ENCODE peak calls at places on chromosomes 6 and 20, in five cellular contexts. N is hepatocyte, T is HCT116, V is SK-N-SH, R is GM23338. I is an unnamed sample. For H3K9me2, the result is how much of the 10 kb centered on the place peaks cover.

GRCh38 chr6:88105741-88106340 is 58.2 kb downstream of the SPACA1 start:
- DNase-seq in N (no peak), T (no peak), V (no peak), R (no peak), I (no peak)

GRCh38 chr20:63766695-63767426 is 27.3 kb downstream of the SLC2A4RG start:
- DNase-seq in N (no peak), T (no peak), V (no peak), R (no peak), I (no peak)

GRCh38 chr20:13610205-13610604 is 28.5 kb downstream of the TASP1 start:
- DNase-seq in N (peak), T (no peak), V (peak), R (peak), I (peak)

GRCh38 chr20:56517211-56517610 is 7.3 kb upstream of the FAM209A start:
- DNase-seq in N (no peak), T (no peak), V (no peak), R (no peak), I (no peak)

GRCh38 chr6:34546551-34547321 is 9.4 kb downstream of the SPDEF start:
- DNase-seq in N (peak), T (no peak), V (no peak), R (no peak), I (no peak)

GRCh38 chr6:98927534-98927933 is 20.2 kb downstream of the FBXL4 start:
- DNase-seq in N (peak), T (no peak), V (peak), R (no peak), I (peak)

GRCh38 chr6:5098501-5099270 is 13.5 kb downstream of the PPP1R3G start:
- DNase-seq in N (no peak), T (no peak), V (no peak), R (no peak), I (no peak)

GRCh38 chr6:18155864-18156396 is 708 bp downstream of the KDM1B start:
- DNase-seq in N (peak), T (peak), V (peak), R (peak), I (peak)

GRCh38 chr6:52063584-52064400 is 23.6 kb downstream of the PKHD1 start:
- DNase-seq in N (peak), T (peak), V (peak), R (peak), I (peak)

GRCh38 chr20:4470375-4470774 is 251.3 kb upstream of the PRND start:
- DNase-seq in N (peak), T (no peak), V (peak), R (no peak), I (no peak)

GRCh38 chr6:19013011-19013410 is 625.9 kb downstream of the RNF144B start:
- DNase-seq in N (no peak), T (no peak), V (no peak), R (no peak), I (no peak)

GRCh38 chr6:19851273-19852089 is 14.3 kb downstream of the ID4 start:
- DNase-seq in N (peak), T (peak), V (peak), R (peak), I (peak)

GRCh38 chr6:42429042-42429574 is 22.6 kb downstream of the TRERF1 start:
- DNase-seq in N (no peak), T (no peak), V (no peak), R (no peak), I (no peak)

GRCh38 chr20:3163099-3164042 is 3.7 kb upstream of the FASTKD5 start:
- DNase-seq in N (no peak), T (no peak), V (peak), R (no peak), I (no peak)

GRCh38 chr20:3164763-3165410 is 5.2 kb upstream of the FASTKD5 start:
- DNase-seq in N (no peak), T (no peak), V (no peak), R (no peak), I (no peak)

GRCh38 chr20:3162080-3162611 is 2.5 kb upstream of the FASTKD5 start:
- DNase-seq in N (no peak), T (no peak), V (peak), R (peak), I (no peak)

GRCh38 chr20:3165473-3166337 is 6.0 kb upstream of the FASTKD5 start:
- DNase-seq in N (no peak), T (no peak), V (no peak), R (no peak), I (no peak)

DNA sequence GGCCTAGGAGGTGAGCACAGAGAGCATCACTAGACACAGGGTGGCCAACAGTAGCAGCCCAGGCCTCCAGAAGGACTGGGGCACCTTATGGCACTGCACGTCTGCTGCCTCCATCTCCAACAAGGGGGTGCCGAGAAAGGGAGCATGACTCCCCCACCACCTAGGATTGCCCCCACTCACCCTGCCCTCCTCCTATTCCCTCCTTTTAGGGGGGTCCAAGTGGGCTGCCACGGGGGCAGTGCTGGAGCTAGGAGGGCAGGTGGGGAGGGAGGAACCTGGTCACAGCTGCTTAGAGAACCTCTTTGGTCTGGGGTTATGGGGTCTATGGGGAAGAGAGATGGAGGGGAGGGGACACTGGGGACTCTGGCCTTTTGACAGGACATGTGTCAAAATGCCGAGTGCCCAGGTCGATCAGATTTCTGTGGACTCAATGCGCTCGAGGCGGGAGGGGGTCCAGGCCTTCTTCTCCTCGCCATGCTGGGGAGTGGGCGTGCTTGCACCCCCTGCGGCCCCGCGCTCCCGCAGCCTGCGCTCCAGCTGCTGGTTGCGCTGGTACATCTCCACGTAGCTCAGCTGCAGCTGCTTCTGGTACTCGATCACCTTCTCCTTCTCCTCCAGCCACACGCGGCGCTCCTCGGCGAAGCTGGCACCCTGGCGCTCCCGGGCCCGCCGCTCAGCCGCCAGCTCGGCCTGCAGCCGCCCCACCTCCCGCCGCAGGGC is 4.5 kb upstream of the FASTKD5 start:
- DNase-seq in N (no peak), T (no peak), V (no peak), R (no peak), I (no peak)
- H3K9me2 ChIP-seq in N (under half), T (under half), V (under half), R (under half), I (under half)

GRCh38 chr6:74578339-74578738 is 627.5 kb downstream of the COL12A1 start:
- DNase-seq in N (no peak), T (no peak), V (no peak), R (no peak), I (no peak)
- H3K27ac ChIP-seq in N (peak), T (no peak), V (no peak), R (no peak), I (no peak)

GRCh38 chr6:24882295-24882694 is 53.5 kb downstream of the RIPOR2 start:
- DNase-seq in N (no peak), T (no peak), V (no peak), R (no peak), I (no peak)

GRCh38 chr6:24882835-24883555 is 52.8 kb downstream of the RIPOR2 start:
- DNase-seq in N (no peak), T (no peak), V (no peak), R (no peak), I (no peak)

GRCh38 chr6:24887520-24887919 is 48.2 kb downstream of the RIPOR2 start:
- DNase-seq in N (no peak), T (no peak), V (no peak), R (no peak), I (no peak)

GRCh38 chr6:24879351-24879750 is 56.4 kb downstream of the RIPOR2 start:
- DNase-seq in N (no peak), T (no peak), V (no peak), R (no peak), I (no peak)

DNA sequence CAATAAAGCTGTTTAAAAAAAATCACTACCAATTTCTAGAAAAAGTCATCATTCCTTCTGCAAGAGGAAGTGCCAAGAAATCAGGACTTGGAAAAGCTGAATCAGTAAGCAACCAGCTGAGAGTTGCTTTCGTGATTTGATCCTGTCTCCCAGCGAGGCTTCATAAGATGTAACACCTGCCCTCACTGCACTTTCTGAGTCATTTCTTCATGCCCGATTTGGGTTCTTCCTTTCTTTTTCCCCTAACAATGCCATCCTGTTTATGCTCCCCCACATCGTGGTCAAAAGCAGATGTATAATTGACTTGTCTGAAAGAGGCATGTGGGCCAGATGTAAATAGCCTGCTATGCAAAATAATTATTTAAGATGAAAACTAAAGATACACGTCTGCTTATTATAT is 52.1 kb downstream of the RIPOR2 start:
- DNase-seq in N (no peak), T (no peak), V (no peak), R (no peak), I (no peak)
- H3K9me2 ChIP-seq in N (under half), T (under half), V (under half), R (under half), I (under half)

GRCh38 chr6:10453596-10453995 is 38.7 kb upstream of the TFAP2A start:
- DNase-seq in N (no peak), T (no peak), V (no peak), R (no peak), I (no peak)

GRCh38 chr6:10449751-10450150 is 34.9 kb upstream of the TFAP2A start:
- DNase-seq in N (no peak), T (no peak), V (no peak), R (no peak), I (no peak)

GRCh38 chr6:10451394-10451793 is 36.5 kb upstream of the TFAP2A start:
- DNase-seq in N (no peak), T (no peak), V (no peak), R (peak), I (no peak)

GRCh38 chr6:10446548-10446947 is 31.7 kb upstream of the TFAP2A start:
- DNase-seq in N (no peak), T (no peak), V (no peak), R (no peak), I (no peak)

GRCh38 chr6:10451828-10452509 is 37.1 kb upstream of the TFAP2A start:
- DNase-seq in N (peak), T (peak), V (no peak), R (peak), I (no peak)
- H3K27ac ChIP-seq in N (no peak), T (peak), V (no peak), R (no peak), I (no peak)

I was measured in Karpas-422.